ENCODE peak calls at places on chromosomes 13 and 19, in six cellular contexts. D is stimulated activated CD8-positive, alpha-beta memory T cell treated with anti-CD3 and anti-CD28 coated beads, Interleukin-12 subunit alpha, Interleukin-12 subunit beta, amount 100 ng/mL, for 1 hour; C is HT-29; G is GM03348; I is CD4-positive, alpha-beta T cell; Q is GM18507. T is an unnamed sample.

GRCh38 chr13:50127726-50128291 is 112.6 kb downstream of the KCNRG start:
- DNase-seq in D (no peak), C (no peak), G (no peak), I (no peak), Q (no peak), T (no peak)

GRCh38 chr19:30131246-30131645 is 189.2 kb downstream of the URI1 start:
- DNase-seq in D (no peak), C (no peak), G (no peak), I (no peak), Q (no peak), T (no peak)

GRCh38 chr13:114319441-114319871 is 5.2 kb downstream of the CHAMP1 start:
- DNase-seq in D (no peak), C (no peak), G (peak; percentile 73), I (no peak), Q (no peak), T (no peak)

GRCh38 chr19:40486017-40486416 is 19.2 kb downstream of the SPTBN4 start:
- DNase-seq in D (no peak), C (no peak), G (no peak), I (no peak), Q (no peak), T (no peak)

GRCh38 chr19:34560229-34560628 is 78.7 kb downstream of the WTIP start:
- DNase-seq in D (no peak), C (peak; percentile 49), G (no peak), I (no peak), Q (no peak), T (no peak)

GRCh38 chr13:76214001-76214400 is 577.9 kb downstream of the LMO7 start:
- DNase-seq in D (no peak), C (no peak), G (no peak), I (no peak), Q (no peak), T (no peak)

GRCh38 chr13:48749144-48749543 is 95.4 kb downstream of the CYSLTR2 start:
- DNase-seq in D (no peak), C (no peak), G (no peak), I (no peak), Q (no peak), T (no peak)

GRCh38 chr19:18460900-18461299 is 23.0 kb upstream of the ISYNA1 start:
- DNase-seq in D (no peak), C (no peak), G (no peak), I (no peak), Q (no peak), T (no peak)

GRCh38 chr19:40503300-40503699 is 36.5 kb downstream of the SPTBN4 start:
- DNase-seq in D (no peak), C (peak; percentile 30), G (no peak), I (no peak), Q (no peak), T (no peak)

GRCh38 chr19:19224852-19225494 is 13.2 kb downstream of the NCAN start:
- DNase-seq in D (peak; percentile 62), C (peak; percentile 72), G (peak; percentile 78), I (peak; percentile 69), Q (peak; percentile 74), T (peak; percentile 81)

GRCh38 chr19:1449467-1450442 is at the start of gene APC2:
- DNase-seq in D (no peak), C (no peak), G (peak; percentile 94), I (no peak), Q (no peak), T (no peak)

GRCh38 chr19:40954573-40954972 is 36.5 kb upstream of the CYP2B6 start:
- DNase-seq in D (no peak), C (no peak), G (no peak), I (no peak), Q (no peak), T (peak; percentile 26)

T was measured in Calu3.